ENCODE peak calls at places on chromosomes 13 and 19, in ten cellular contexts. L is PC-3; T is LHCN-M2; Q is GM23338; J is kidney tubule cell; Y is NCI-H187 treated with DMSO at 0.1 percent for 48 hours; Z is fibroblast of pulmonary artery; A is activated naive CD4-positive, alpha-beta T cell; X is WTC11; W is midbrain. U is an unnamed sample.
A peak's percentile ranks its signal among the peaks of the same experiment; 100 is the strongest.

GRCh38 chr19:9934132-9934950 is 2.0 kb downstream of the OLFM2 start:
- DNase-seq in L (peak; percentile 89), T (peak; percentile 55), Q (peak; percentile 95), J (peak; percentile 60), Y (no peak), Z (peak; percentile 73), A (peak; percentile 72), X (peak; percentile 96), W (peak; percentile 53), U (peak; percentile 83)

GRCh38 chr13:26463848-26464247 is 93.6 kb upstream of the WASF3 start:
- DNase-seq in L (no peak), T (no peak), Q (no peak), J (no peak), Y (no peak), Z (no peak), A (no peak), X (no peak), W (no peak), U (no peak)

GRCh38 chr19:6108721-6109633 is 1.3 kb downstream of the RFX2 start:
- DNase-seq in L (peak; percentile 47), T (peak; percentile 59), Q (peak; percentile 64), J (peak; percentile 44), Y (no peak), Z (peak; percentile 75), A (no peak), X (peak; percentile 36), W (no peak), U (no peak)

GRCh38 chr19:16702123-16702522 is 17.5 kb upstream of the NWD1 start:
- DNase-seq in L (no peak), T (peak; percentile 51), Q (no peak), J (peak; percentile 30), Y (no peak), Z (peak; percentile 30), A (no peak), X (no peak), W (no peak), U (no peak)

GRCh38 chr19:53463263-53463662 is 4.3 kb upstream of the ZNF813 start:
- DNase-seq in L (no peak), T (no peak), Q (peak; percentile 98), J (no peak), Y (no peak), Z (no peak), A (no peak), X (peak; percentile 95), W (peak; percentile 90), U (peak; percentile 12)

GRCh38 chr19:10333758-10334339 is 520 bp upstream of the RAVER1 start:
- DNase-seq in L (no peak), T (no peak), Q (no peak), J (no peak), Y (no peak), Z (peak; percentile 4), A (no peak), X (no peak), W (no peak), U (no peak)

GRCh38 chr19:27920774-27921173 is 1292.2 kb downstream of the UQCRFS1 start:
- DNase-seq in L (no peak), T (no peak), Q (no peak), J (no peak), Y (no peak), Z (no peak), A (no peak), X (no peak), W (no peak), U (no peak)

GRCh38 chr13:31394491-31394890 is 194.7 kb downstream of the B3GLCT start:
- DNase-seq in L (no peak), T (peak; percentile 38), Q (no peak), J (no peak), Y (no peak), Z (no peak), A (no peak), X (no peak), W (no peak), U (no peak)

GRCh38 chr13:75197803-75198202 is 284.2 kb downstream of the TBC1D4 start:
- DNase-seq in L (no peak), T (no peak), Q (no peak), J (no peak), Y (no peak), Z (no peak), A (no peak), X (no peak), W (no peak), U (no peak)

GRCh38 chr13:49443327-49443688 is 556 bp downstream of the CAB39L start:
- DNase-seq in L (peak; percentile 31), T (peak; percentile 41), Q (no peak), J (peak; percentile 49), Y (no peak), Z (peak; percentile 44), A (no peak), X (no peak), W (peak; percentile 66), U (no peak)

GRCh38 chr13:77184455-77184854 is 142.4 kb downstream of the MYCBP2 start:
- DNase-seq in L (no peak), T (no peak), Q (no peak), J (peak; percentile 46), Y (no peak), Z (peak; percentile 11), A (no peak), X (no peak), W (no peak), U (no peak)

GRCh38 chr19:9797871-9798270 is 21.0 kb downstream of the FBXL12 start:
- DNase-seq in L (peak; percentile 91), T (no peak), Q (no peak), J (no peak), Y (no peak), Z (no peak), A (no peak), X (no peak), W (no peak), U (no peak)

GRCh38 chr13:101149735-101150380 is 266.4 kb downstream of the NALCN start:
- DNase-seq in L (peak; percentile 37), T (peak; percentile 73), Q (peak; percentile 62), J (no peak), Y (no peak), Z (peak; percentile 60), A (no peak), X (peak; percentile 35), W (no peak), U (peak; percentile 88)

GRCh38 chr13:91200486-91200885 is 147.0 kb upstream of the MIR17HG start:
- DNase-seq in L (no peak), T (no peak), Q (no peak), J (no peak), Y (no peak), Z (no peak), A (no peak), X (no peak), W (no peak), U (peak; percentile 65)

GRCh38 chr19:9128171-9128570 is 1.4 kb upstream of the OR7G3 start:
- DNase-seq in L (peak; percentile 97), T (peak; percentile 15), Q (no peak), J (peak; percentile 24), Y (no peak), Z (peak; percentile 88), A (no peak), X (no peak), W (no peak), U (no peak)

GRCh38 chr13:29436291-29436690 is 159.2 kb downstream of the SLC7A1 start:
- DNase-seq in L (peak; percentile 50), T (peak; percentile 77), Q (no peak), J (peak; percentile 59), Y (no peak), Z (peak; percentile 56), A (no peak), X (no peak), W (no peak), U (no peak)

GRCh38 chr19:41206926-41207750 is 11.9 kb upstream of the AXL start:
- DNase-seq in L (no peak), T (no peak), Q (peak; percentile 60), J (no peak), Y (no peak), Z (no peak), A (no peak), X (no peak), W (no peak), U (no peak)

GRCh38 chr19:2038284-2039081 is 12.6 kb downstream of the MKNK2 start:
- DNase-seq in L (no peak), T (no peak), Q (no peak), J (no peak), Y (no peak), Z (no peak), A (no peak), X (no peak), W (no peak), U (no peak)

GRCh38 chr13:111363591-111363990 is 43.1 kb downstream of the TEX29 start:
- DNase-seq in L (no peak), T (no peak), Q (no peak), J (no peak), Y (no peak), Z (no peak), A (no peak), X (no peak), W (no peak), U (no peak)

GRCh38 chr19:374183-374885 is 29.7 kb upstream of the MIER2 start:
- DNase-seq in L (peak; percentile 6), T (no peak), Q (no peak), J (no peak), Y (no peak), Z (no peak), A (no peak), X (no peak), W (no peak), U (no peak)

GRCh38 chr19:4368128-4368820 is 24.9 kb downstream of the MPND start:
- DNase-seq in L (no peak), T (no peak), Q (no peak), J (peak; percentile 69), Y (no peak), Z (peak; percentile 35), A (no peak), X (no peak), W (no peak), U (no peak)

GRCh38 chr19:44476559-44477408 is 23.5 kb downstream of the ZNF180 start:
- DNase-seq in L (peak; percentile 7), T (peak; percentile 34), Q (peak; percentile 46), J (peak; percentile 26), Y (no peak), Z (peak; percentile 37), A (no peak), X (no peak), W (no peak), U (peak; percentile 56)